ENCODE peak calls at places on chromosome 7, in eight cellular contexts. B is EH; G is Panc1; H is stimulated activated CD4-positive, alpha-beta T cell treated with anti-CD3 and anti-CD28 coated beads, Interleukin-4, amount 100 ng/mL, for 1 hour; I is fibroblast of pulmonary artery; R is HEK293T; C is iPS DF 19.7; S is frontal cortex. N is an unnamed sample.

GRCh38 chr7:96397936-96398596 is 76.2 kb upstream of the SLC25A13 start:
- DNase-seq in G (no peak), H (no peak), R (no peak), I (peak; percentile 7), B (peak; percentile 3), S (no peak), C (no peak), N (no peak)

GRCh38 chr7:83347836-83348482 is 185.3 kb upstream of the PCLO start:
- DNase-seq in C (no peak), H (no peak), B (peak; percentile 65), G (no peak), I (peak; percentile 74), S (no peak), R (peak; percentile 41), N (peak; percentile 24)

GRCh38 chr7:135414850-135415439 is 95.0 kb downstream of the CNOT4 start:
- DNase-seq in S (no peak), B (peak; percentile 64), R (peak; percentile 56), I (peak; percentile 79), H (peak; percentile 15), G (peak; percentile 45), C (peak; percentile 63), N (peak; percentile 70)

GRCh38 chr7:78226059-78226658 is 427.6 kb downstream of the PHTF2 start:
- DNase-seq in B (peak; percentile 62), S (no peak), R (peak; percentile 62), H (peak; percentile 3), C (peak; percentile 33), G (peak; percentile 8), I (peak; percentile 50), N (peak; percentile 59)

GRCh38 chr7:91348686-91349085 is 84.5 kb downstream of the FZD1 start:
- DNase-seq in R (no peak), I (peak; percentile 55), S (no peak), H (no peak), B (no peak), G (no peak), C (no peak), N (no peak)

GRCh38 chr7:118195837-118196474 is 12.0 kb downstream of the LSM8 start:
- DNase-seq in I (peak; percentile 76), R (peak; percentile 28), C (peak; percentile 9), G (no peak), S (no peak), H (peak; percentile 17), B (peak; percentile 66), N (peak; percentile 77)

GRCh38 chr7:2821161-2821841 is 22.8 kb downstream of the GNA12 start:
- DNase-seq in C (no peak), B (peak; percentile 85), I (peak; percentile 86), H (no peak), R (peak; percentile 39), G (no peak), S (no peak), N (peak; percentile 68)

GRCh38 chr7:142496545-142496991 is 238.7 kb upstream of the PRSS58 start:
- DNase-seq in R (peak; percentile 66), I (peak; percentile 51), S (no peak), C (no peak), G (no peak), H (no peak), B (peak; percentile 57), N (no peak)

GRCh38 chr7:86643478-86644281 is at the start of gene GRM3:
- DNase-seq in S (peak; percentile 66), I (no peak), R (peak; percentile 83), G (no peak), B (no peak), H (no peak), C (no peak), N (no peak)

GRCh38 chr7:1758417-1758858 is 88.4 kb downstream of the ELFN1 start:
- DNase-seq in R (peak; percentile 56), G (no peak), S (no peak), C (no peak), B (peak; percentile 47), I (peak; percentile 35), H (peak; percentile 37), N (peak; percentile 56)

GRCh38 chr7:4211261-4211660 is 470.8 kb upstream of the FOXK1 start:
- DNase-seq in C (no peak), I (no peak), G (no peak), R (no peak), S (no peak), H (no peak), B (no peak), N (no peak)

GRCh38 chr7:109844362-109844761 is 1246.6 kb upstream of the LRRN3 start:
- DNase-seq in B (peak; percentile 9), C (no peak), G (no peak), S (no peak), R (no peak), I (peak; percentile 6), H (no peak), N (no peak)

GRCh38 chr7:148042935-148043334 is 547.6 kb upstream of the C7orf33 start:
- DNase-seq in G (no peak), R (no peak), C (no peak), I (no peak), H (no peak), S (no peak), B (no peak), N (no peak)

GRCh38 chr7:80637453-80637852 is 989 bp upstream of the CD36 start:
- DNase-seq in G (no peak), I (no peak), S (no peak), H (no peak), B (no peak), R (no peak), C (no peak), N (no peak)

GRCh38 chr7:152761116-152761748 is 1.7 kb downstream of the ACTR3B start:
- DNase-seq in B (peak; percentile 82), G (no peak), C (no peak), S (no peak), I (no peak), H (no peak), R (no peak), N (no peak)

GRCh38 chr7:142603870-142604448 is 145.3 kb upstream of the PRSS1 start:
- DNase-seq in H (peak; percentile 29), C (no peak), G (peak; percentile 64), S (no peak), I (peak; percentile 80), B (peak; percentile 66), R (peak; percentile 70), N (peak; percentile 85)

GRCh38 chr7:107384025-107384424 is 85.8 kb upstream of the GPR22 start:
- DNase-seq in R (no peak), B (no peak), H (no peak), S (no peak), G (no peak), I (no peak), C (no peak), N (no peak)

GRCh38 chr7:44853391-44853790 is 5.5 kb upstream of the H2AZ2 start:
- DNase-seq in I (no peak), B (no peak), G (no peak), R (no peak), S (no peak), H (no peak), C (no peak), N (no peak)

GRCh38 chr7:27121656-27122055 is 8.9 kb downstream of the HOXA4 start:
- DNase-seq in I (no peak), B (no peak), S (no peak), C (no peak), H (no peak), G (no peak), R (no peak), N (no peak)

GRCh38 chr7:135911091-135911490 is 66.1 kb downstream of the MTPN start:
- DNase-seq in H (no peak), C (no peak), B (no peak), R (no peak), G (no peak), I (no peak), S (no peak), N (peak; percentile 93)